ENCODE peak calls at places on chromosomes 3 and 15, in nine cellular contexts. B, L, M, I, C, P, Y, D and E are unnamed samples.

GRCh38 chr3:13401149-13401548 is 19.0 kb downstream of the NUP210 start:
- DNase-seq in B (no peak), Y (no peak), L (no peak), M (no peak), I (no peak), P (no peak), C (no peak), D (no peak), E (no peak)

GRCh38 chr3:101074518-101074917 is 81.3 kb upstream of the ABI3BP start:
- DNase-seq in B (no peak), D (peak; percentile 17), P (no peak), I (no peak), L (no peak), C (no peak), M (no peak), Y (no peak), E (no peak)

GRCh38 chr3:51397389-51397788 is 6.3 kb downstream of the RBM15B start:
- DNase-seq in B (no peak), Y (no peak), L (no peak), D (no peak), M (no peak), P (no peak), C (no peak), I (no peak), E (no peak)

GRCh38 chr3:66991478-66991877 is 6.6 kb upstream of the KBTBD8 start:
- DNase-seq in L (no peak), I (no peak), C (no peak), B (no peak), Y (no peak), D (peak; percentile 35), P (no peak), M (peak; percentile 93), E (no peak)

GRCh38 chr3:129470861-129471260 is 30.8 kb downstream of the IFT122 start:
- DNase-seq in C (no peak), D (no peak), M (no peak), Y (no peak), L (no peak), B (no peak), I (no peak), P (no peak), E (no peak)

GRCh38 chr15:66131831-66132230 is 121.7 kb downstream of the MEGF11 start:
- DNase-seq in I (no peak), L (no peak), Y (no peak), B (peak; percentile 40), D (no peak), C (no peak), M (no peak), P (no peak), E (no peak)

GRCh38 chr3:127064391-127065137 is 81.6 kb downstream of the PLXNA1 start:
- DNase-seq in P (no peak), C (peak; percentile 27), B (no peak), L (no peak), M (peak; percentile 44), D (no peak), I (no peak), Y (no peak), E (no peak)

GRCh38 chr3:22371592-22372291 is 620.7 kb upstream of the ZNF385D start:
- DNase-seq in P (no peak), D (no peak), C (peak; percentile 37), M (no peak), B (no peak), L (peak; percentile 49), I (peak; percentile 9), Y (no peak), E (no peak)

GRCh38 chr3:39637807-39638206 is 170.3 kb downstream of the MOBP start:
- DNase-seq in I (no peak), M (peak; percentile 31), D (peak; percentile 82), Y (no peak), L (no peak), P (no peak), B (no peak), C (no peak), E (no peak)

GRCh38 chr3:149131594-149131993 is 2.2 kb downstream of the HPS3 start:
- DNase-seq in C (no peak), M (no peak), L (no peak), D (no peak), I (no peak), P (no peak), B (peak; percentile 13), Y (no peak), E (no peak)

GRCh38 chr3:57951106-57951882 is 56.9 kb upstream of the FLNB start:
- DNase-seq in Y (peak; percentile 32), D (peak; percentile 95), C (peak; percentile 57), P (peak; percentile 40), B (peak; percentile 67), M (peak; percentile 84), L (no peak), I (peak; percentile 81), E (no peak)

GRCh38 chr15:51382787-51383186 is 41.3 kb downstream of the GLDN start:
- DNase-seq in B (peak; percentile 65), C (no peak), M (peak; percentile 61), Y (no peak), D (peak; percentile 45), P (no peak), L (peak; percentile 68), I (no peak), E (no peak)

GRCh38 chr3:48268936-48269551 is 28.1 kb downstream of the ZNF589 start:
- DNase-seq in L (no peak), Y (peak; percentile 29), M (no peak), P (peak; percentile 51), B (no peak), D (no peak), C (no peak), I (no peak), E (peak; percentile 10)

GRCh38 chr3:185648396-185648795 is 62.3 kb downstream of the SENP2 start:
- DNase-seq in D (no peak), P (no peak), Y (no peak), I (no peak), L (no peak), C (no peak), M (no peak), B (no peak), E (no peak)

GRCh38 chr3:151318946-151319345 is 2.3 kb upstream of the GPR87 start:
- DNase-seq in I (no peak), L (no peak), B (no peak), P (no peak), D (no peak), C (no peak), Y (no peak), M (peak; percentile 17), E (no peak)

GRCh38 chr15:41207687-41208448 is 22.7 kb downstream of the EXD1 start:
- DNase-seq in M (peak; percentile 18), I (no peak), L (no peak), D (no peak), B (no peak), Y (no peak), P (peak; percentile 47), C (no peak), E (no peak)

GRCh38 chr15:80484312-80484981 is 80.3 kb downstream of the ARNT2 start:
- DNase-seq in L (no peak), M (peak; percentile 83), P (no peak), B (no peak), Y (no peak), C (no peak), D (no peak), I (no peak), E (no peak)

DNA sequence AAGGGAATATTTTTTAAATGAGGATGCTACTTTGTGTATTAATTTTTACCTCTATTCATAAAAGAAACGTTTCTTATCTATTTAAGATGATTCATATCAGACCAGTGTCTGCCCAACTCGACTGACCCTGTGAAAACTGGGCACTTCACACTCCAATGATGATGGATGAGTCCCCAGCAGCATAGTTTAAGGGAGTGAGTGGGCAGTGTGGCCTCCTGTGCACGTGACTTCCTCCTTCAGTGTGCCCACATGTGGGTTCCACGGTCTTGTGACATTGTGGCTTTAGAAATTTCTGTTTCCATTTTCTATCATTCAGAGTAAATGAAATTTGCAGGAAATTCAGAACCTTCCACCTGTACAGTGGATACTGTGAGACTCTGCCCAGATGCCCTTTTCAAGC is 10.7 kb downstream of the CCR5AS start:
- DNase-seq in D (no peak), M (no peak), L (no peak), B (no peak), I (no peak), C (peak; percentile 55), Y (no peak), P (no peak), E (no peak)
- H3K4me1 ChIP-seq in D (peaks cover 12% of the 10 kb centered on the region), M (peaks cover 9% of the 10 kb centered on the region), L (no peaks in the 10 kb centered on the region), B (peaks cover 40% of the 10 kb centered on the region), I (peaks cover 22% of the 10 kb centered on the region), C (peaks cover 70% of the 10 kb centered on the region), Y (no peaks in the 10 kb centered on the region), P (no peaks in the 10 kb centered on the region), E (no peaks in the 10 kb centered on the region)

GRCh38 chr15:94162946-94163345 is 68.4 kb upstream of the MCTP2 start:
- DNase-seq in C (no peak), B (no peak), M (no peak), P (no peak), Y (no peak), I (no peak), D (no peak), L (no peak), E (no peak)

GRCh38 chr15:94164202-94164807 is 67.1 kb upstream of the MCTP2 start:
- DNase-seq in Y (no peak), C (no peak), D (peak; percentile 4), B (peak; percentile 77), I (no peak), P (no peak), M (peak; percentile 52), L (peak; percentile 80), E (peak; percentile 54)

GRCh38 chr15:94168250-94168649 is 63.1 kb upstream of the MCTP2 start:
- DNase-seq in P (no peak), L (peak; percentile 11), M (no peak), D (no peak), B (no peak), C (no peak), Y (no peak), I (no peak), E (no peak)
- TF ChIP-seq CTCF in P (no peak), L (peak; percentile 48), M (no peak), D (no peak), B (no peak), C (peak; percentile 35), Y (no peak), I (peak; percentile 13), E (no peak)

DNA sequence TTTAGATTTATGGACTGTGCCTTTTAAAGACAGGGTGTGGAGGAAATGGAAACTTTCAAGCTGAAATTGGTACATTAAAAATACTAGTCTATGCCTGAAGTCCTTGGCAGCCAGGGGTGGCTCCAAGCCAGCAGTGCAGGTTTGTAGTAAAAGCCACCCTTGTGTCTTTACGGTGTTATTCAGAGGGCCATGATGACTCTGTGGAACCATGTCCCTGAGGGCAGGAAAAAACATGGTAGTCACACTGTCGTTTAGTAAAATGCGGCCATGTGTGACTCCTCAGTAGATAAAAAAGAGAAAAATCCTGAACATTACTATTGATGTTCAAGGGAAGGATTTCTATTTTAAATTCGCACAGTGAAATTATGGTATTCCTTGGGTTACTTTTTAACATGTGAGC is 2.7 kb downstream of the FAN1 start:
- DNase-seq in B (no peak), Y (no peak), M (no peak), L (no peak), D (no peak), C (no peak), P (peak; percentile 52), I (no peak), E (no peak)
- H3K4me3 ChIP-seq in B (no peak overlapping the region), Y (no peak overlapping the region), M (no peak overlapping the region), L (no peak overlapping the region), D (no peak overlapping the region), C (no peak overlapping the region), P (no peak overlapping the region), I (no peak overlapping the region), E (no peak overlapping the region)

DNA sequence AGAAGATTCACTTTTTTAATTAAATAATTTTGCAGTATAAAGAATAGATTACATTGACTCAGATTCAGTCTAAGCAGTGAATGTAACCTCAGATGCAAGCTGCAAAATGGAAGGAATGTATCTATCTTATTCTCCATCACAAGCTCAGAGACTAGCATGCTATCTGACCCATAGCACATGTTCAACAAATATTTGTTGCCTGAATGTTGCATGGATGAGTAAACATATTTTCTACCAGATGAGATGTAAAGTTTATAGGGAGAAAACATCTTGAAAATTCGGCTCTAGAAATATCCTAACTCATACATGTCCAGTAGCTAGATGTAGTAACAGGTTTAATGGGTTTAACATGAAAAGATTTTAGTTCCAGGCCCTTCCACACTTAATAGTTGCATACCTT is 234.2 kb downstream of the MECOM start:
- DNase-seq in P (no peak), Y (no peak), B (no peak), C (no peak), D (no peak), I (no peak), L (no peak), M (no peak), E (no peak)
- H3K4me1 ChIP-seq in P (no peaks in the 10 kb centered on the region), Y (no peaks in the 10 kb centered on the region), B (peaks cover 3% of the 10 kb centered on the region), C (peaks cover 7% of the 10 kb centered on the region), D (peaks cover 28% of the 10 kb centered on the region), I (peaks cover 7% of the 10 kb centered on the region), L (no peaks in the 10 kb centered on the region), M (no peaks in the 10 kb centered on the region), E (no peaks in the 10 kb centered on the region)